ENCODE peak calls at places on chromosomes 2 and 18, in five cellular contexts. Z, A, L, I and J are unnamed samples.

GRCh38 chr2:14354231-14354630 is 278.3 kb upstream of the LRATD1 start:
- DNase-seq in Z (no peak), A (no peak), L (no peak), I (no peak), J (no peak)

GRCh38 chr2:227370791-227371312 is 8.3 kb downstream of the TM4SF20 start:
- DNase-seq in Z (peak; percentile 46), A (no peak), L (peak; percentile 87), I (no peak), J (no peak)

GRCh38 chr18:29041976-29042375 is 865.0 kb upstream of the CDH2 start:
- DNase-seq in Z (no peak), A (no peak), L (no peak), I (no peak), J (no peak)

GRCh38 chr2:84486436-84487115 is 27.5 kb upstream of the SUCLG1 start:
- DNase-seq in Z (no peak), A (no peak), L (peak; percentile 43), I (no peak), J (no peak)

GRCh38 chr2:237161239-237161638 is 75.5 kb downstream of the COPS8 start:
- DNase-seq in Z (peak; percentile 58), A (no peak), L (no peak), I (no peak), J (no peak)

GRCh38 chr2:160425794-160426193 is 67.8 kb downstream of the RBMS1 start:
- DNase-seq in Z (no peak), A (no peak), L (no peak), I (no peak), J (no peak)

GRCh38 chr18:70405051-70405450 is 116.2 kb downstream of the SOCS6 start:
- DNase-seq in Z (no peak), A (no peak), L (no peak), I (no peak), J (no peak)

GRCh38 chr2:170408461-170409163 is 230.7 kb downstream of the MYO3B start:
- DNase-seq in Z (no peak), A (no peak), L (no peak), I (no peak), J (no peak)

GRCh38 chr2:128457006-128457604 is 138.4 kb upstream of the HS6ST1 start:
- DNase-seq in Z (no peak), A (no peak), L (no peak), I (no peak), J (no peak)

GRCh38 chr2:65097844-65098243 is 32.1 kb downstream of the RAB1A start:
- DNase-seq in Z (no peak), A (no peak), L (no peak), I (no peak), J (no peak)

GRCh38 chr2:173657996-173658717 is 303.5 kb downstream of the CDCA7 start:
- DNase-seq in Z (peak; percentile 32), A (peak; percentile 65), L (peak; percentile 95), I (no peak), J (no peak)

GRCh38 chr2:88857951-88858406 is 166.5 kb downstream of the RPIA start:
- DNase-seq in Z (no peak), A (no peak), L (peak; percentile 43), I (no peak), J (no peak)

GRCh38 chr2:137151731-137152130 is 386.4 kb downstream of the THSD7B start:
- DNase-seq in Z (no peak), A (no peak), L (no peak), I (no peak), J (no peak)

GRCh38 chr2:180101846-180102245 is 94.7 kb upstream of the CWC22 start:
- DNase-seq in Z (no peak), A (no peak), L (peak; percentile 1), I (no peak), J (no peak)

GRCh38 chr2:65320042-65320711 is 92.5 kb downstream of the ACTR2 start:
- DNase-seq in Z (no peak), A (peak; percentile 99), L (peak; percentile 92), I (no peak), J (no peak)

GRCh38 chr2:171227066-171227782 is 66.5 kb upstream of the TLK1 start:
- DNase-seq in Z (no peak), A (no peak), L (peak; percentile 5), I (no peak), J (no peak)

GRCh38 chr18:79571221-79572092 is 108.1 kb upstream of the CTDP1 start:
- DNase-seq in Z (no peak), A (no peak), L (no peak), I (no peak), J (no peak)

GRCh38 chr18:70292628-70293027 is 3.8 kb downstream of the SOCS6 start:
- DNase-seq in Z (no peak), A (no peak), L (no peak), I (no peak), J (no peak)

GRCh38 chr2:136386046-136386445 is 268.1 kb upstream of the CXCR4 start:
- DNase-seq in Z (no peak), A (no peak), L (no peak), I (no peak), J (peak; percentile 9)